ENCODE peak calls at places on chromosomes 1 and 21, in nine cellular contexts. V is neural progenitor cell, K is lower lobe of right lung, D is Peyer's patch, N is endodermal cell, G is coronary artery, T is gastrocnemius medialis, Y is A549, B is stomach. X is an unnamed sample.

GRCh38 chr1:169460193-169460833 is 25.4 kb downstream of the SLC19A2 start:
- DNase-seq in V (no peak), K (peak), D (no peak), N (peak), G (no peak), T (peak), Y (no peak), B (peak), X (no peak)

GRCh38 chr1:173202430-173203145 is 4.5 kb downstream of the TNFSF4 start:
- DNase-seq in V (peak), K (no peak), D (no peak), N (peak), G (no peak), T (no peak), Y (peak), B (no peak), X (peak)

GRCh38 chr1:54407957-54408700 is 1.9 kb upstream of the SSBP3 start:
- DNase-seq in V (peak), K (no peak), D (no peak), N (peak), G (no peak), T (peak), Y (peak), B (no peak), X (no peak)

GRCh38 chr1:163076446-163076845 is 7.3 kb downstream of the RGS4 start:
- DNase-seq in V (no peak), K (no peak), D (no peak), N (no peak), G (no peak), T (no peak), Y (no peak), B (no peak), X (no peak)

GRCh38 chr1:50424045-50424939 is 1.0 kb upstream of the DMRTA2 start:
- DNase-seq in V (peak), K (no peak), D (no peak), N (no peak), G (no peak), T (no peak), Y (no peak), B (no peak), X (no peak)

GRCh38 chr1:160724445-160725242 is 13.0 kb upstream of the CD48 start:
- DNase-seq in V (no peak), K (no peak), D (no peak), N (no peak), G (no peak), T (no peak), Y (peak), B (no peak), X (no peak)

GRCh38 chr1:7019510-7019909 is 234.3 kb downstream of the CAMTA1 start:
- DNase-seq in V (no peak), K (no peak), D (no peak), N (no peak), G (no peak), T (no peak), Y (no peak), B (no peak), X (no peak)

GRCh38 chr1:238674331-238674730 is 712.0 kb upstream of the CHRM3 start:
- DNase-seq in V (no peak), K (no peak), D (no peak), N (no peak), G (no peak), T (no peak), Y (no peak), B (no peak), X (no peak)

GRCh38 chr1:171195781-171196180 is 10.7 kb downstream of the FMO2 start:
- DNase-seq in V (no peak), K (no peak), D (no peak), N (no peak), G (no peak), T (no peak), Y (no peak), B (no peak), X (no peak)

GRCh38 chr21:21232320-21232719 is 234.1 kb downstream of the NCAM2 start:
- DNase-seq in V (peak), K (no peak), D (no peak), N (no peak), G (no peak), T (no peak), Y (no peak), B (no peak), X (no peak)
- H3K27ac ChIP-seq in V (no peak), K (no peak), D (no peak), N (no peak), G (no peak), T (no peak), Y (no peak), B (no peak), X (no peak)

DNA sequence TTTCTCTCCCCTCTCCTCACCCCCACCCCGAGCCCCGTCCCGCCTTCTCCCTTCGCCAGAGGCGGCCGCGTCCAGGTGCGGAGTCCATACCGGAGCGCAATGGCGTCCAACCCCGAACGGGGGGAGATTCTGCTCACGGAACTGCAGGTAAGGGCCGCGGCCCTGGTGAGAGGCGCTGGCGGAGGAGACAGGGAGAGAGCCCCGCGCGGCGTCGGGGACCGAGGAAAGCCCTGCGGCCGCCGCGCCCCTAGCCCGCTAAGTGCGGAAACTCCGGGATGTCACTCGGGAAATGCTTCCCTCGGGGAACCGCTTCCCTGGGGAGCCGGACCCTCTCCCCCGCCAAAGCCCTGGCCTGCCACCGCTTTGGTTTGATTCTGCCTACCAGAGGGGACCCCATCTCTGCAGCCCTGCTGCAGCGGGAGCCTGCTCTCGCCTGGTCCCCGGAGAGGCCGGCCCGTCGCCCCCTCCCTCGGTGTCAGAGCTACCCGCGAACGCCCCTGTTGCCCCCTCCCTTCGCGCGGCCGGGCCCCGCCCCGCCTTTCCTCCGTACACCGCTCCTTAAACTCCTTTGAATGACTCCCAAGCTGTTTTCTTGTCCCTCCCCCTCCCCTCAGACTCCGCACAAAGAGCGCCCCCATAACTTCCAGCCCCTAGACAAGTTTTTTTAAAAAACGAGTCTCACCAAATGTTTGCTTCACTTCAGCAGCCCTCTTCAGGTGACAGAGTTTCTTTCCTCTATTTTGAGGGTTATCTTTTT is 587 bp downstream of the PKN2 start:
- DNase-seq in V (peak), K (peak), D (peak), N (peak), G (peak), T (peak), Y (peak), B (peak), X (peak)
- TF ChIP-seq CTCF in V (peak), K (no peak), D (no peak), N (peak), G (no peak), T (no peak), Y (no peak), B (no peak), X (no peak)

DNA sequence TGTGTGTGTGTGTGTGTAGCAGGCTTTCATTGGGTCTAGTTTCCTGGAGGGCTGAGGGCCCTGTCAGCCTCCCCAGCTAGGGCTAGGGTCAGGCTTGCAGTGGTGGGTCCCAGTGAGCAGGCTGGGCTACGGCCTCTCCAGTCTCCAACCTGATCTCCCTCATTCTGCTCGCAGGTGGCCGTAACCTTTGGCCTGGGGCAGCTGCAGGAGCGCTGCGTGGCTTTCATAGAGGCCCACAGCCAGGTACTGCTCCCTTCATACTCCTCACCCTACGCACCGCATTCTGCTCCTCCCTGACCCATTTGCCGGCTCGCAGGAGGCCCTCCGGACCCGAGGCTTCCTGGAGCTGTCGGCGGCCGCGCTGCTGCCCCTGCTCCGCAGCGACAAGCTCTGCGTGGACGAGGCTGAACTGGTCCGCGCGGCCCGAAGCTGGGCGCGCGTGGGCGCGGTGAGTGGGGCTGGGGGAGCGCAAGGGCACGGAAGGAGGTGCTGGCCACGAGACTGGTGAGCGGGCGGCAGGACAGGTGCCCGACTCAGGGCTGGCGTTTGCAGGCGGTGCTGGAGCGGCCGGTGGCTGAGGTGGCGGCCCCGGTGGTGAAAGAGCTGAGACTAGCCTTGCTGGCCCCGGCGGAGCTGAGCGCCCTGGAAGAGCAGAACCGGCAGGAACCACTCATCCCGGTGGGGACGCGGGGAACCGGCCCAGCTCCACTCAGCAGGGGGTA is 4.7 kb downstream of the BTBD19 start:
- DNase-seq in V (no peak), K (peak), D (no peak), N (peak), G (peak), T (no peak), Y (no peak), B (no peak), X (peak)
- H3K27ac ChIP-seq in V (no peak), K (peak), D (peak), N (no peak), G (peak), T (peak), Y (peak), B (peak), X (peak)

GRCh38 chr21:34073032-34073748 is at the start of the genes MRPS6 and SLC5A3:
- DNase-seq in V (peak), K (peak), D (peak), N (peak), G (peak), T (peak), Y (peak), B (peak), X (peak)
- TF ChIP-seq CTCF in V (peak), K (no peak), D (no peak), N (peak), G (no peak), T (no peak), Y (no peak), B (no peak), X (no peak)

DNA sequence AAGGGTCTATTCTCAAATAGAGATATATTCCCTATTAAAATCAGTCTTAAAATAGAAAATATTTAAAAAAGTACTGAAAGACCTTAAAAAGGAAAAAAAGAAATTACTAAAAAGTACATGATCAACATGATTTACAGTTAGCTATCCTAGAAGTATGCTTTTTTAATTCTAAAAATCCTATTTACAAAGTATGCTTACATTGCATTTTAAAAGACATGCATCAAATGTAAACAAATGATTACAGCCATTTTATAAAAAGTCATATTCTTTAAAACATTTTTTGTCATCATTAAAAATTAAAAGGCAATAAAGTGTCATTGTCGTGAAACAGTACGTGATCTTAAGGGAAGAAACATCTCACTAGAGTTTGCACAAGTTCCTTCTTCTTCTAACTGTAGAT is 7.9 kb upstream of the C1orf52 start:
- DNase-seq in V (no peak), K (no peak), D (no peak), N (no peak), G (no peak), T (no peak), Y (no peak), B (no peak), X (no peak)
- H3K27ac ChIP-seq in V (no peak), K (no peak), D (no peak), N (no peak), G (no peak), T (no peak), Y (no peak), B (no peak), X (no peak)